ENCODE peak calls at places on chromosomes 3 and 15, in five cellular contexts. J is Panc1; X is heart left ventricle; W is CD8-positive, alpha-beta memory T cell; D is lower lobe of right lung. Q is an unnamed sample.

GRCh38 chr3:104977719-104978118 is 389.0 kb upstream of the ALCAM start:
- DNase-seq in W (no peak), X (no peak), J (no peak), D (no peak), Q (no peak)

GRCh38 chr3:143065364-143065763 is 54.2 kb upstream of the CHST2 start:
- DNase-seq in D (no peak), J (no peak), W (no peak), X (no peak), Q (no peak)

GRCh38 chr3:177060492-177060891 is 136.8 kb downstream of the TBL1XR1 start:
- DNase-seq in W (no peak), X (no peak), D (no peak), J (no peak), Q (no peak)

GRCh38 chr15:28978011-28978378 is 92.2 kb downstream of the APBA2 start:
- DNase-seq in X (no peak), D (no peak), J (no peak), W (no peak), Q (no peak)

GRCh38 chr3:195468391-195468776 is 25.6 kb upstream of the ACAP2 start:
- DNase-seq in X (no peak), D (no peak), W (no peak), J (no peak), Q (no peak)

GRCh38 chr15:96837241-96837970 is 506.9 kb downstream of the NR2F2 start:
- DNase-seq in W (no peak), D (no peak), X (no peak), J (no peak), Q (no peak)

GRCh38 chr3:160437083-160437455 is 12.5 kb downstream of the TRIM59 start:
- DNase-seq in W (no peak), D (no peak), J (no peak), X (no peak), Q (peak; percentile 24)

GRCh38 chr15:76258460-76258859 is 52.8 kb downstream of the ETFA start:
- DNase-seq in X (no peak), W (no peak), J (no peak), D (no peak), Q (no peak)

GRCh38 chr15:80856809-80857377 is 77.7 kb downstream of the CEMIP start:
- DNase-seq in X (peak; percentile 75), W (no peak), J (no peak), D (peak; percentile 70), Q (peak; percentile 26)

GRCh38 chr3:7204848-7205156 is 343.9 kb downstream of the GRM7 start:
- DNase-seq in D (no peak), X (no peak), W (no peak), J (no peak), Q (no peak)
- H3K4me1 ChIP-seq in D (no peaks in the 10 kb centered on the region), X (no peaks in the 10 kb centered on the region), W (no peaks in the 10 kb centered on the region), J (no peaks in the 10 kb centered on the region), Q (no peaks in the 10 kb centered on the region)

GRCh38 chr3:157199841-157200240 is 39.9 kb upstream of the CCNL1 start:
- DNase-seq in X (no peak), D (no peak), J (no peak), W (no peak), Q (no peak)
- H3K27ac ChIP-seq in X (no peak overlapping the region), D (no peak overlapping the region), J (no peak overlapping the region), W (no peak overlapping the region), Q (no peak overlapping the region)

DNA sequence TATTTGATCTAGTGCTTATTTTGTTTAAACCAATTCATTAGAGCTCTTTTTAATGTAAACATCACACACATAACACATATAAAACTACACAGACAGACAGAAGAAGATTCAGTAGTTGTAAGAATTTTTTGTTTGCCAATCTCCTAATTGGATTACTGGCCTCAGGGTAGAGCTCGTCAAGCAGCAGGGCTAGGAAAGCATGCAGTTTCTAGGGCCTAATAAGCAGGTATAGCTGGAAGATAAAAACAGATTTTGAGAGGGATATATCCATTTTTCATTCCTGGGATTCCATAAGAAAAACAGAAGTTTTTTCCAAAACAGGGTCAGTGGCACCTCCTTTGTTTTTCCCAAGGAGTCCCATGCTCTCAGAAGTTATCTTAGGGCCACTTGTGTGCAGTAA is 265.2 kb upstream of the SGO1 start:
- DNase-seq in X (no peak), J (no peak), D (no peak), W (no peak), Q (no peak)
- H3K4me1 ChIP-seq in X (no peaks in the 10 kb centered on the region), J (no peaks in the 10 kb centered on the region), D (no peaks in the 10 kb centered on the region), W (no peaks in the 10 kb centered on the region), Q (no peaks in the 10 kb centered on the region)

DNA sequence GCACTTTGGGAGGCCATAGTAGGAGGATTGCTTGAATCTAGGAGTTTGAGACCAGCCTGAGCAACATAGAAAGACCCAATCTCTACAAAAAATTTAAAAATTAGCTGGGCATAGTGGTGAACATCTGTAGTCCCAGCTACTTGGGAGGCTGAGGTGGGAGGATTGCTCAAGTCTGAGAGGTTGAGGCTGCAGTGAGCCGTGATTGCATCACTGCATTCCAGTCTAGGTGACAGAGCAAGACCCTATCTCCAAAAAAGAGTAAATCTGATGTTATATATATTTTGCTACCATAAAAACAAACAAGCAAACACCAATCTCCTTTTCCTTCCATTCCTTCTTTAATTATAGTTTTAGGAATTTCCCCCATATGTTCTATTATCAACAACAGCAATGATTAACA is 74.2 kb upstream of the RNU6-1 start:
- DNase-seq in W (no peak), X (no peak), D (no peak), J (no peak), Q (no peak)
- H3K27ac ChIP-seq in W (no peak overlapping the region), X (no peak overlapping the region), D (no peak overlapping the region), J (peak overlapping the region; percentile 99), Q (no peak overlapping the region)

GRCh38 chr3:138678874-138679392 is 70.4 kb downstream of the FAIM start:
- DNase-seq in X (no peak), J (no peak), D (no peak), W (no peak), Q (no peak)
- H3K4me1 ChIP-seq in X (no peaks in the 10 kb centered on the region), J (peaks cover 28% of the 10 kb centered on the region), D (no peaks in the 10 kb centered on the region), W (no peaks in the 10 kb centered on the region), Q (no peaks in the 10 kb centered on the region)

GRCh38 chr3:181457190-181457589 is 254.5 kb upstream of the SOX2 start:
- DNase-seq in X (no peak), W (no peak), J (no peak), D (no peak), Q (peak; percentile 3)
- H3K27ac ChIP-seq in X (no peak overlapping the region), W (no peak overlapping the region), J (no peak overlapping the region), D (no peak overlapping the region), Q (no peak overlapping the region)

GRCh38 chr3:141126661-141127343 is 75.7 kb downstream of the SPSB4 start:
- DNase-seq in J (no peak), W (no peak), D (no peak), X (no peak), Q (no peak)

GRCh38 chr3:141124715-141125114 is 73.6 kb downstream of the SPSB4 start:
- DNase-seq in J (no peak), D (no peak), X (no peak), W (no peak), Q (no peak)

GRCh38 chr3:141123677-141124410 is 72.7 kb downstream of the SPSB4 start:
- DNase-seq in X (no peak), W (no peak), D (no peak), J (no peak), Q (no peak)

GRCh38 chr3:141125351-141125750 is 74.2 kb downstream of the SPSB4 start:
- DNase-seq in X (no peak), D (no peak), W (no peak), J (no peak), Q (no peak)

DNA sequence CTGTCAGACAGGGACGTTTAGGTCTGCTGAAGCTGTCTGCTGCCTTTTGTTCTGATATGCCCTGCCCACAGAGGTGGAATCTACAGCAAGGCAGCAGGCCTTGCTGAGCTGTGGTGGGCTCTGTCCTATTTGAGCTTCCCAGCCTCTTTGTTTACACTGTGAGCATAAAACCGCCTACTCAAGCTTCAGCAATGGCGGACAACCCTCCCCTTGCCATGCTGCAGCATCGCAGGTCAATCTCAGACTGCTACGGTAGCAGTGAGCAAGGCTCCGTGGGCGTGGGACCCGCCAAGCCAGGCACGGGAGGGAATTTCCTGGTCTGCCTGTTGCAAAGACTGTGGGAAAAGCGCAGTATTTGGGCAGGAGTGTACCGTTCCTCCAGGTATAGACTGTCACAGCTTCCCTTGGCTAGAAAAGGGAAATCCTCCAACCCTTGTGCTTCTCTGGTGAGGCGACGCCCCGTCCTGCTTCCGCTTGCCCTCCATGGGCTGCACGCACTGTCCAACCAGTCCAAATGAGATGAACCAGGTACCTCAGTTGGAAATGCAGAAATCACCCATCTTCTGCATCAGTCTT is 71.4 kb downstream of the SPSB4 start:
- DNase-seq in W (no peak), D (no peak), J (no peak), X (no peak), Q (no peak)
- H3K4me1 ChIP-seq in W (no peaks in the 10 kb centered on the region), D (no peaks in the 10 kb centered on the region), J (no peaks in the 10 kb centered on the region), X (peaks cover 4% of the 10 kb centered on the region), Q (no peaks in the 10 kb centered on the region)